ENCODE peak calls at places on chromosomes 3 and 15, in six cellular contexts. R is HL-60; C is GM13977; W is WERI-Rb-1; E is coronary artery; Y is CD8-positive, alpha-beta T cell. G is an unnamed sample.
A peak's percentile ranks its signal among the peaks of the same experiment; 100 is the strongest.

GRCh38 chr15:63157891-63158431 is 684 bp upstream of the RPS27L start:
- DNase-seq in R (peak; percentile 45), C (peak; percentile 58), W (peak; percentile 76), E (no peak), Y (no peak), G (peak; percentile 50)

GRCh38 chr15:94576889-94577533 is 345.6 kb downstream of the MCTP2 start:
- DNase-seq in C (peak; percentile 9), R (peak; percentile 42), Y (no peak), W (peak; percentile 11), E (no peak), G (peak; percentile 12)

GRCh38 chr3:194986208-194987043 is 284.5 kb downstream of the XXYLT1 start:
- DNase-seq in C (no peak), Y (no peak), E (peak; percentile 54), W (no peak), R (peak; percentile 97), G (no peak)

GRCh38 chr3:179653106-179653776 is 401 bp downstream of the USP13 start:
- DNase-seq in E (peak; percentile 84), W (peak; percentile 71), R (peak; percentile 82), Y (peak; percentile 46), C (peak; percentile 68), G (peak; percentile 71)

GRCh38 chr3:111761309-111761795 is 97.7 kb upstream of the PHLDB2 start:
- DNase-seq in C (no peak), E (no peak), R (no peak), W (no peak), Y (no peak), G (no peak)

GRCh38 chr15:69722924-69723323 is 270.3 kb downstream of the RPLP1 start:
- DNase-seq in W (no peak), R (peak; percentile 67), E (no peak), Y (no peak), C (no peak), G (no peak)

GRCh38 chr3:183148056-183148455 is 14.5 kb downstream of the LAMP3 start:
- DNase-seq in E (no peak), W (no peak), Y (no peak), C (no peak), R (no peak), G (no peak)

GRCh38 chr15:73058437-73058836 is 6.2 kb downstream of the NEO1 start:
- DNase-seq in W (no peak), C (no peak), Y (no peak), R (no peak), E (no peak), G (no peak)

GRCh38 chr15:51281368-51281967 is 56.9 kb downstream of the CYP19A1 start:
- DNase-seq in E (no peak), R (peak; percentile 68), C (no peak), W (peak; percentile 80), Y (no peak), G (peak; percentile 47)

GRCh38 chr15:40291088-40291574 is 8.3 kb upstream of the ANKRD63 start:
- DNase-seq in W (peak; percentile 62), Y (no peak), E (no peak), C (no peak), R (no peak), G (peak; percentile 55)

GRCh38 chr3:152574461-152575079 is 260.4 kb upstream of the P2RY1 start:
- DNase-seq in W (peak; percentile 47), Y (no peak), E (no peak), R (peak; percentile 23), C (no peak), G (peak; percentile 9)

GRCh38 chr3:136577791-136578190 is 174.4 kb downstream of the STAG1 start:
- DNase-seq in E (no peak), R (no peak), W (no peak), Y (no peak), C (no peak), G (no peak)

GRCh38 chr3:193590088-193590856 is 2.7 kb upstream of the OPA1 start:
- DNase-seq in R (no peak), Y (no peak), C (no peak), E (no peak), W (no peak), G (no peak)

GRCh38 chr3:23036728-23037127 is 166.4 kb upstream of the UBE2E2 start:
- DNase-seq in W (no peak), R (no peak), Y (no peak), E (no peak), C (peak; percentile 31), G (no peak)

GRCh38 chr15:82043726-82044372 is 2.0 kb downstream of the MEX3B start:
- DNase-seq in W (no peak), R (no peak), C (peak; percentile 9), Y (no peak), E (no peak), G (no peak)

GRCh38 chr15:68061578-68061977 is 7.5 kb downstream of the PIAS1 start:
- DNase-seq in W (no peak), C (no peak), R (no peak), Y (no peak), E (no peak), G (no peak)

GRCh38 chr3:40185029-40185695 is 124.3 kb upstream of the EIF1B start:
- DNase-seq in Y (no peak), E (no peak), R (no peak), W (no peak), C (no peak), G (no peak)

GRCh38 chr3:105349988-105350387 is 16.7 kb upstream of the ALCAM start:
- DNase-seq in E (no peak), C (no peak), W (no peak), Y (no peak), R (no peak), G (no peak)

GRCh38 chr3:108391917-108392585 is 95.7 kb downstream of the HHLA2 start:
- DNase-seq in W (no peak), C (no peak), E (no peak), R (no peak), Y (no peak), G (no peak)

GRCh38 chr15:98812711-98813441 is 164.5 kb downstream of the IGF1R start:
- DNase-seq in Y (no peak), E (no peak), W (no peak), R (no peak), C (no peak), G (no peak)

GRCh38 chr3:177385831-177386301 is 188.6 kb upstream of the TBL1XR1 start:
- DNase-seq in C (no peak), E (no peak), W (no peak), R (no peak), Y (no peak), G (no peak)

DNA sequence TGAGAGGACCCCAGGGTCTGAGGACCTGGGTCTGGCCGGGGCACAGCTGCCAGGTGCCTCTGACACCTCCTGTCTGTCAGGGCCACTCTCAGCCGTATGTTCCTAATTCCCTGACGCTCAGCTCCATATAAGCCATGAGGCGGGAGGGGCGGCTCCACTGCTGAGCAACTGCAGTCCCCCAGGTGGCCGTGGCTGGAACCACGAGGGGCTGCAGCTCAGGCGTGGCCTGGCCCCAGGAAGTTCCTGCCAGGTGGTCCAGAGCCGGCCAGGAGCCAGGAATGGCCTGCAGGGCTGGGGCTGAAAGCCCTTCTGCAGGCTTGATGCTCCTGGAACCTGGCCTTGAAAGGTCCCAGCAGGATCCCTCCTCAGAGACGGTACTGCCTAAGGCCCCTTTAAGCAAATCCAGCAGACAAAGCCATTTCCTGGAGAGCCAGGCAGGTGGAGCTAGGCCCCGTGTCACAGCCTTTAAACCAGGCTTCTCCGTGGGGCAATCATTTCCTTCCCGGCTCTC is 118.0 kb downstream of the CHSY1 start:
- DNase-seq in Y (no peak), E (no peak), R (no peak), W (peak; percentile 90), C (no peak), G (no peak)
- TF ChIP-seq CTCF in Y (no peak), E (no peak), R (no peak), W (peak; percentile 57), C (no peak), G (no peak)

DNA sequence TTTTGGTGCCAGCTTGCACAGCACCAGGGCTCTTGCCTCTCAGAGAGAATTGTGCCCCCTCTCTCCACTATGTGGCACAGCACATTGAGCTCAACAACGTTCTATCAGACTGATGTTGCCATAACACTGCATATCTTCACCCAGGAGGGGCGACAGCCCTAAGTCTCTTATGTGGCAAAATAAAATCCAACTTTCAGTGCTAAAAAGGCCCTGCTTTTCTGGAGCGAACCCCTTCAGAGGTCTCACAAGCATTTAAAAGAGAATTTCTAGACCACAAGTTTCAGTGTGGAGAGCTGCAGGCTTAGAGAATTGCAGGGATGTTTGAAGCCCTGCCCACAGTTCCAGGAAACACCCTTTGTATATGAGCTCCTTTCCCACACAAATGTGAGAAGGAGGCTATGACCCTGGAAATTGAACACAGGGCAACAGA is 85.5 kb downstream of the LIPC start:
- DNase-seq in R (no peak), E (no peak), C (no peak), W (no peak), Y (no peak), G (no peak)
- TF ChIP-seq CTCF in R (no peak), E (no peak), C (peak; percentile 21), W (peak; percentile 14), Y (no peak), G (no peak)

GRCh38 chr15:74988007-74988800 is 7.2 kb upstream of the SCAMP5 start:
- DNase-seq in W (peak; percentile 71), C (peak; percentile 40), R (peak; percentile 53), Y (no peak), E (no peak), G (no peak)
- TF ChIP-seq CTCF in W (peak; percentile 74), C (peak; percentile 47), R (peak; percentile 18), Y (peak; percentile 28), E (no peak), G (peak; percentile 60)

DNA sequence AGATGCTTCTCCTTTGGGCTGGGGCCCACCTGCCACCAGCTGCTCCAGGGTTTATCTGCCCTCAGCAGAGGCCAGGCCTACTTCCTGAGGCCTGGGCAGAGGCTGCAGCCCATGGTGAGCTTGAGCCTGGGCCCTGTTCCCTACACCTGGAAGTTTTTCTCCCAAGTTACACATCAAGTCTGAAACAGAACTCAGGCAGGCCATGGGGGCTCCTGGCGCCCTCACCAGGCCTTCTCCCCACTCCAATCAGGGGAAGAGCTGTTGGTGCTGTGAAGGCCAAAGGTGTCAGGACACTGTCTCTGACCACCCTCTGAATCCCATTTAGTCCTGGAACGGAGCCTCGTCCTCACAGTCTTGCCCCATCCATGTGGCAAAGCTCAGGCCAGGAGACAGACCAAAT is 7.3 kb downstream of the VWA5B2 start:
- DNase-seq in W (no peak), E (no peak), Y (no peak), R (no peak), C (peak; percentile 4), G (no peak)
- TF ChIP-seq CTCF in W (no peak), E (no peak), Y (no peak), R (no peak), C (no peak), G (no peak)

DNA sequence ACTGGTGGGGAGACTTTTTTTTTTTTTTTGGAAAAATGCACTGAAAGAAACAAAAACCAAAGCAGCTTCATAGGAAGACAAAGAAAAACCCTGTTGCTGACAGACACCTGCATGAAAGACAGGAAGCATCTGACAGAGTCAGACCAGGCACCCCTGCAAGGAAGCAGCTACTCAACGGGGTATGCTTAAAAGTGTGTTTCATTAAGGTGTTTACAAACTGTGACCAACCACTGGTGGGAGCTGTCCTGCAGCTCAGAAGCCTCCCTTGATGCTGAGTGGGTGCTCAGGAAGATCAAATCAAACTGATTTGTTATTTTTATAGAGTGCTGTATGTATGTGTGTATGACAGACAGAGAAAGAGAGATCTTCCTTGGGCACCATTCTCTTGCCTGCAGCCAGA is 34.7 kb upstream of the AGBL1 start:
- DNase-seq in C (no peak), E (no peak), W (peak; percentile 39), Y (no peak), R (no peak), G (no peak)
- TF ChIP-seq CTCF in C (no peak), E (no peak), W (peak; percentile 76), Y (no peak), R (no peak), G (no peak)